ENCODE peak calls at places on chromosomes 16 and 17, in nine cellular contexts. One of them, this sample, is unnamed.

GRCh38 chr16:88934066-88934667 is 42.8 kb downstream of the CBFA2T3 start:
- DNase-seq in fibroblast of mammary gland: no peak
- DNase-seq in NCI-H1930: no peak
- DNase-seq in amygdala: no peak
- DNase-seq in neural crest cell: no peak
- DNase-seq in endodermal cell: no peak
- DNase-seq in mucosa of gallbladder: no peak
- DNase-seq in WTC11: no peak
- DNase-seq in ELR: no peak
- DNase-seq in this sample: peak

GRCh38 chr17:46894476-46895151 is 28.3 kb upstream of the GOSR2 start:
- DNase-seq in neural crest cell: no peak
- DNase-seq in NCI-H1930: no peak
- DNase-seq in ELR: no peak
- DNase-seq in mucosa of gallbladder: no peak
- DNase-seq in fibroblast of mammary gland: no peak
- DNase-seq in endodermal cell: peak
- DNase-seq in WTC11: peak
- DNase-seq in amygdala: no peak
- DNase-seq in this sample: peak

GRCh38 chr17:83125515-83126274 is 46.3 kb downstream of the METRNL start:
- DNase-seq in NCI-H1930: no peak
- DNase-seq in ELR: no peak
- DNase-seq in fibroblast of mammary gland: peak
- DNase-seq in neural crest cell: no peak
- DNase-seq in endodermal cell: peak
- DNase-seq in amygdala: no peak
- DNase-seq in WTC11: no peak
- DNase-seq in mucosa of gallbladder: no peak
- DNase-seq in this sample: no peak

GRCh38 chr17:13957636-13958035 is 111.7 kb upstream of the COX10 start:
- DNase-seq in mucosa of gallbladder: no peak
- DNase-seq in WTC11: no peak
- DNase-seq in amygdala: no peak
- DNase-seq in ELR: no peak
- DNase-seq in NCI-H1930: no peak
- DNase-seq in endodermal cell: no peak
- DNase-seq in neural crest cell: no peak
- DNase-seq in fibroblast of mammary gland: peak
- DNase-seq in this sample: no peak

GRCh38 chr17:27808629-27809028 is 8.3 kb upstream of the NOS2 start:
- DNase-seq in amygdala: no peak
- DNase-seq in neural crest cell: no peak
- DNase-seq in endodermal cell: peak
- DNase-seq in mucosa of gallbladder: no peak
- DNase-seq in ELR: no peak
- DNase-seq in fibroblast of mammary gland: no peak
- DNase-seq in WTC11: no peak
- DNase-seq in NCI-H1930: no peak
- DNase-seq in this sample: peak

GRCh38 chr16:68923116-68923515 is 79.8 kb downstream of the TANGO6 start:
- DNase-seq in amygdala: no peak
- DNase-seq in neural crest cell: no peak
- DNase-seq in NCI-H1930: no peak
- DNase-seq in ELR: no peak
- DNase-seq in endodermal cell: no peak
- DNase-seq in fibroblast of mammary gland: no peak
- DNase-seq in WTC11: no peak
- DNase-seq in mucosa of gallbladder: no peak
- DNase-seq in this sample: no peak

GRCh38 chr17:33523577-33523981 is 230.5 kb upstream of the ASIC2 start:
- DNase-seq in NCI-H1930: no peak
- DNase-seq in WTC11: no peak
- DNase-seq in ELR: no peak
- DNase-seq in endodermal cell: no peak
- DNase-seq in mucosa of gallbladder: no peak
- DNase-seq in amygdala: peak
- DNase-seq in fibroblast of mammary gland: peak
- DNase-seq in neural crest cell: no peak
- DNase-seq in this sample: no peak

GRCh38 chr16:17154981-17155380 is 315.8 kb downstream of the XYLT1 start:
- DNase-seq in mucosa of gallbladder: no peak
- DNase-seq in ELR: no peak
- DNase-seq in NCI-H1930: no peak
- DNase-seq in amygdala: no peak
- DNase-seq in fibroblast of mammary gland: no peak
- DNase-seq in neural crest cell: no peak
- DNase-seq in WTC11: no peak
- DNase-seq in endodermal cell: no peak
- DNase-seq in this sample: no peak

GRCh38 chr17:17351901-17352781 is 49.0 kb downstream of the NT5M start:
- DNase-seq in neural crest cell: no peak
- DNase-seq in amygdala: no peak
- DNase-seq in WTC11: no peak
- DNase-seq in NCI-H1930: no peak
- DNase-seq in mucosa of gallbladder: peak
- DNase-seq in ELR: peak
- DNase-seq in endodermal cell: peak
- DNase-seq in fibroblast of mammary gland: peak
- DNase-seq in this sample: no peak

GRCh38 chr16:57791156-57791902 is 11.0 kb downstream of the KIFC3 start:
- DNase-seq in WTC11: no peak
- DNase-seq in fibroblast of mammary gland: no peak
- DNase-seq in NCI-H1930: no peak
- DNase-seq in amygdala: no peak
- DNase-seq in ELR: no peak
- DNase-seq in mucosa of gallbladder: no peak
- DNase-seq in neural crest cell: no peak
- DNase-seq in endodermal cell: no peak
- DNase-seq in this sample: no peak

GRCh38 chr16:56776562-56776961 is 46.6 kb downstream of the NUP93 start:
- DNase-seq in mucosa of gallbladder: peak
- DNase-seq in NCI-H1930: no peak
- DNase-seq in amygdala: no peak
- DNase-seq in WTC11: no peak
- DNase-seq in neural crest cell: no peak
- DNase-seq in endodermal cell: no peak
- DNase-seq in ELR: no peak
- DNase-seq in fibroblast of mammary gland: peak
- DNase-seq in this sample: no peak

GRCh38 chr16:57609541-57610401 is 18.7 kb upstream of the ADGRG1 start:
- DNase-seq in ELR: no peak
- DNase-seq in WTC11: no peak
- DNase-seq in NCI-H1930: no peak
- DNase-seq in mucosa of gallbladder: peak
- DNase-seq in fibroblast of mammary gland: no peak
- DNase-seq in endodermal cell: peak
- DNase-seq in amygdala: no peak
- DNase-seq in neural crest cell: no peak
- DNase-seq in this sample: no peak

This sample was measured in GM23338.